ENCODE peak calls at places on chromosomes 7 and 10, in eight cellular contexts. E, Y, M, D, O, X, U and S are unnamed samples.

GRCh38 chr10:77974396-77975074 is 48.0 kb upstream of the DLG5 start:
- DNase-seq in E (no peak), Y (peak), M (peak), D (peak), O (peak), X (peak), U (no peak), S (peak)

GRCh38 chr10:79098596-79099015 is 29.8 kb downstream of the ZMIZ1 start:
- DNase-seq in E (no peak), Y (no peak), M (no peak), D (peak), O (no peak), X (no peak), U (no peak), S (no peak)

GRCh38 chr10:101906586-101907183 is 63.1 kb upstream of the KCNIP2 start:
- DNase-seq in E (no peak), Y (no peak), M (no peak), D (no peak), O (no peak), X (no peak), U (no peak), S (no peak)

GRCh38 chr7:92646966-92647625 is 56.9 kb upstream of the FAM133B start:
- DNase-seq in E (no peak), Y (no peak), M (no peak), D (no peak), O (no peak), X (no peak), U (no peak), S (no peak)

GRCh38 chr7:69953319-69954067 is 355.2 kb downstream of the AUTS2 start:
- DNase-seq in E (no peak), Y (no peak), M (no peak), D (no peak), O (no peak), X (no peak), U (no peak), S (no peak)

GRCh38 chr7:83704564-83704963 is 55.6 kb upstream of the SEMA3E start:
- DNase-seq in E (no peak), Y (no peak), M (no peak), D (no peak), O (no peak), X (no peak), U (no peak), S (no peak)

GRCh38 chr10:43287056-43288007 is 20.5 kb upstream of the RASGEF1A start:
- DNase-seq in E (no peak), Y (no peak), M (no peak), D (no peak), O (peak), X (no peak), U (no peak), S (peak)

GRCh38 chr7:16465469-16466086 is at the start of gene SOSTDC1:
- DNase-seq in E (no peak), Y (peak), M (no peak), D (peak), O (no peak), X (peak), U (no peak), S (peak)

GRCh38 chr10:129778571-129778970 is 185.5 kb downstream of the EBF3 start:
- DNase-seq in E (no peak), Y (no peak), M (no peak), D (no peak), O (no peak), X (no peak), U (no peak), S (no peak)

GRCh38 chr10:55742487-55742886 is 618.6 kb downstream of the ZWINT start:
- DNase-seq in E (no peak), Y (no peak), M (no peak), D (no peak), O (no peak), X (no peak), U (no peak), S (no peak)

GRCh38 chr10:31508234-31508633 is 189.2 kb downstream of the ZEB1 start:
- DNase-seq in E (no peak), Y (no peak), M (no peak), D (no peak), O (no peak), X (no peak), U (no peak), S (no peak)

GRCh38 chr10:131842351-131843088 is 58.3 kb upstream of the PPP2R2D start:
- DNase-seq in E (no peak), Y (no peak), M (no peak), D (no peak), O (no peak), X (no peak), U (no peak), S (no peak)

GRCh38 chr10:72243822-72244437 is 27.9 kb upstream of the ASCC1 start:
- DNase-seq in E (no peak), Y (peak), M (no peak), D (peak), O (peak), X (no peak), U (no peak), S (peak)

GRCh38 chr10:77715081-77715480 is 77.5 kb upstream of the KCNMA1 start:
- DNase-seq in E (no peak), Y (no peak), M (no peak), D (no peak), O (no peak), X (no peak), U (no peak), S (no peak)

GRCh38 chr10:8044908-8045727 is 9.4 kb upstream of the GATA3 start:
- DNase-seq in E (no peak), Y (no peak), M (no peak), D (no peak), O (no peak), X (no peak), U (no peak), S (no peak)

GRCh38 chr7:27147211-27148030 is at the start of gene HOXA6:
- DNase-seq in E (no peak), Y (no peak), M (no peak), D (peak), O (no peak), X (no peak), U (no peak), S (no peak)

GRCh38 chr7:45021604-45022296 is 21.7 kb downstream of the CCM2 start:
- DNase-seq in E (no peak), Y (no peak), M (no peak), D (peak), O (peak), X (no peak), U (no peak), S (peak)

GRCh38 chr10:32379950-32380547 is 33.1 kb upstream of the EPC1 start:
- DNase-seq in E (no peak), Y (no peak), M (no peak), D (no peak), O (no peak), X (no peak), U (no peak), S (no peak)

GRCh38 chr10:61974611-61975010 is 73.1 kb downstream of the ARID5B start:
- DNase-seq in E (peak), Y (peak), M (no peak), D (peak), O (peak), X (no peak), U (peak), S (peak)

GRCh38 chr7:138478499-138478908 is 18.4 kb downstream of the TRIM24 start:
- DNase-seq in E (no peak), Y (no peak), M (no peak), D (no peak), O (no peak), X (no peak), U (no peak), S (no peak)

GRCh38 chr10:118238573-118239240 is 103.4 kb downstream of the FAM204A start:
- DNase-seq in E (no peak), Y (peak), M (no peak), D (peak), O (peak), X (no peak), U (no peak), S (peak)

GRCh38 chr10:96093948-96094347 is 36.1 kb upstream of the ZNF518A start:
- DNase-seq in E (no peak), Y (no peak), M (no peak), D (no peak), O (no peak), X (no peak), U (no peak), S (no peak)

GRCh38 chr10:62804384-62805138 is at the start of gene ADO:
- DNase-seq in E (peak), Y (peak), M (peak), D (peak), O (peak), X (peak), U (no peak), S (peak)

GRCh38 chr10:124983321-124983720 is 41.4 kb downstream of the ZRANB1 start:
- DNase-seq in E (no peak), Y (no peak), M (no peak), D (peak), O (peak), X (no peak), U (no peak), S (no peak)

GRCh38 chr7:133853706-133854276 is 273.3 kb upstream of the LRGUK start:
- DNase-seq in E (peak), Y (peak), M (no peak), D (peak), O (peak), X (peak), U (no peak), S (peak)

GRCh38 chr7:33334349-33334748 is 205.0 kb downstream of the BBS9 start:
- DNase-seq in E (no peak), Y (peak), M (no peak), D (peak), O (peak), X (peak), U (no peak), S (peak)

GRCh38 chr10:14547826-14548225 is 217.1 kb upstream of the FRMD4A start:
- DNase-seq in E (no peak), Y (no peak), M (no peak), D (no peak), O (no peak), X (no peak), U (no peak), S (no peak)

GRCh38 chr7:2651336-2651735 is 19.6 kb downstream of the TTYH3 start:
- DNase-seq in E (no peak), Y (no peak), M (no peak), D (peak), O (peak), X (no peak), U (no peak), S (no peak)

GRCh38 chr10:78424721-78425120 is 391.1 kb downstream of the RPS24 start:
- DNase-seq in E (no peak), Y (no peak), M (no peak), D (no peak), O (peak), X (no peak), U (no peak), S (peak)

GRCh38 chr7:107045980-107046379 is 1.5 kb downstream of the PRKAR2B start:
- DNase-seq in E (no peak), Y (peak), M (no peak), D (peak), O (peak), X (no peak), U (no peak), S (peak)

GRCh38 chr7:127582361-127582760 is 3.0 kb downstream of the GCC1 start:
- DNase-seq in E (peak), Y (peak), M (no peak), D (no peak), O (peak), X (no peak), U (no peak), S (peak)

GRCh38 chr7:128112781-128113221 is 81.6 kb upstream of the LRRC4 start:
- DNase-seq in E (no peak), Y (no peak), M (no peak), D (no peak), O (no peak), X (no peak), U (no peak), S (no peak)

GRCh38 chr10:74988055-74988773 is 123.2 kb upstream of the SAMD8 start:
- DNase-seq in E (no peak), Y (peak), M (no peak), D (no peak), O (peak), X (no peak), U (no peak), S (no peak)

GRCh38 chr7:86469680-86470295 is 173.9 kb upstream of the GRM3 start:
- DNase-seq in E (peak), Y (peak), M (peak), D (peak), O (peak), X (peak), U (no peak), S (peak)

GRCh38 chr10:9305018-9305655 is 1250.6 kb downstream of the GATA3 start:
- DNase-seq in E (no peak), Y (peak), M (no peak), D (peak), O (peak), X (no peak), U (no peak), S (peak)

DNA sequence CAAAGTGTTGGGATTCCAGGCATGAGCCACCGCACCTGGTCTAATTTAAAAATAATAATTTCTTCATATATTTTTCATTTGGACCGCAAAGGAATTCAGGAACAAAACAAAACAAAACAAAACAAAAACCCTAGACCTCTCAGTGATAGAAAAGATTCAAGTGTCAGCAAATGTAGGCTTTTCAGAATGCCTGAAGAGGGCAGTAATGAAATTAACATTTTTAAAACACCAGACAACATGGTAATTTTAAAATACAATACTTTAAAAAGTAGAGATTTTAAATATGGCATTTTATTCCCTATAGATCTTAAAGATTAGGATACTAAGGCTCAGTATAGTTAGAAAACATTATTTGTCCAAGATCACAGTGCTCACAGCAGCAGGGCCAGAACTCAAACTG is 36.6 kb downstream of the DNMBP start:
- DNase-seq in E (no peak), Y (no peak), M (no peak), D (no peak), O (no peak), X (no peak), U (no peak), S (peak)
- TF ChIP-seq CTCF in E (no peak), Y (peak), M (peak), D (peak), O (peak), X (no peak), U (no peak), S (peak)

GRCh38 chr7:117672433-117672832 is 192.6 kb downstream of the CFTR start:
- DNase-seq in E (no peak), Y (no peak), M (no peak), D (no peak), O (no peak), X (no peak), U (no peak), S (no peak)

GRCh38 chr7:117674617-117675016 is 194.8 kb downstream of the CFTR start:
- DNase-seq in E (no peak), Y (no peak), M (no peak), D (no peak), O (no peak), X (peak), U (no peak), S (no peak)

GRCh38 chr7:117675519-117676137 is 195.8 kb downstream of the CFTR start:
- DNase-seq in E (no peak), Y (peak), M (no peak), D (no peak), O (no peak), X (no peak), U (no peak), S (no peak)

GRCh38 chr7:117673367-117673766 is 193.5 kb downstream of the CFTR start:
- DNase-seq in E (peak), Y (peak), M (peak), D (no peak), O (peak), X (peak), U (no peak), S (no peak)

DNA sequence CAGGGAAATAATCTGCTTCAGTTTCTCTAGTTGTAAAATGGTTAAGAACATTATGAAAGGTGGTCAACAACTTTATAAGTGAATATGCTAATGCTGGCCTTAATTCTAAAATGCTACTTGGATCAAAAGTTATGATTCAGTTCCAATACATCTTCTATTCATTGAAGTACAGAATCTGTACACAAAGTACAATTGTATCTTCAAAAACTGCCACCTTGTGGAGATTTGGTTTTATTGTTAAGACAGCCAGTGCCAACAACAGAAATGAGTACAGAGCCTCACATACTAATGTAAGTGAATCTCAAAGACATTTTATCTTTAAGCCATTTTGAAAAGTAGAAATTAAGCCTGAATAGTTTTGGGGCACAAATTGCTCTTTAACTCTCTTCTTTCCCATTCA is 194.0 kb downstream of the CFTR start:
- DNase-seq in E (no peak), Y (peak), M (no peak), D (peak), O (peak), X (no peak), U (no peak), S (peak)
- TF ChIP-seq CTCF in E (no peak), Y (peak), M (peak), D (peak), O (peak), X (no peak), U (no peak), S (peak)

DNA sequence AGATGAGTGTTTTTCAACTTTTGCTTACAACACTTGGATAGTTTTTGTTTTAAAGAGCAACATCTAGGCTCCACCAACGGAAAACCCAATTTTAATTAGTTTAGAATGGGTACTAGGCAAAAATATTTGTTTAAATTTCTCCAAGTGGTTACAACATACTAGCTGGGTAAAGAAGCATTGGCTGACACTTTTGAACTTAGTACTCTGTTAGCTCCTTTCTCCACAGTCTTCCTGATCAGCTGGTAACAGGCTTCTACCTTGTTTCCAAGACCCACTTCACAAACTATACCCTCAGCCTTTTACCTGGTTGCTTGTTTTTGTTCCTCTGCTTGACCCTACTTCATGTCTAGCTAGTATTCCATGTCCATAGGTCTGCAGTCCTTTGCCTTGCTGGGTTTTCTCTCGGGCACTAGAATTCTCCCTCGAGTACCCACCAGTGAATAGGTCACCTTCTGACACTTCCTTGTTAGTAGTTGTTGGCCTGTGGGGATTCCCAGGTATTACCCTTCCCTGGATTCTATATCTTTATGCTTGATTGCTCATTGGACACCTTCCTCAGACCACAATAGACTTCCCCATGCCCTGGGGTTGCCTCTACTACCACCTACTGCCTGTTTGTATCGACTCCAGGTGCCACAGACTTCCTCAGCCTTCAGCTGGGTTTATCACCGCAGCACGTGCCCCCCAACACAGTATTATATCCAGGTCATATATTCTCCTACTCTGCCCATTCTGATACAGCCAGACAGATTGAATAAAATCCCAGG is 42.0 kb downstream of the PRPS1L1 start:
- DNase-seq in E (no peak), Y (no peak), M (no peak), D (no peak), O (no peak), X (no peak), U (no peak), S (no peak)
- TF ChIP-seq CTCF in E (no peak), Y (no peak), M (no peak), D (no peak), O (no peak), X (peak), U (no peak), S (no peak)

GRCh38 chr10:111766464-111766863 is 417.1 kb downstream of the GPAM start:
- DNase-seq in E (no peak), Y (no peak), M (no peak), D (no peak), O (no peak), X (no peak), U (no peak), S (no peak)

GRCh38 chr10:111765216-111765615 is 418.3 kb downstream of the GPAM start:
- DNase-seq in E (no peak), Y (no peak), M (no peak), D (no peak), O (no peak), X (no peak), U (no peak), S (no peak)

GRCh38 chr10:111762114-111762513 is 421.5 kb downstream of the GPAM start:
- DNase-seq in E (no peak), Y (no peak), M (no peak), D (no peak), O (no peak), X (no peak), U (no peak), S (no peak)

GRCh38 chr10:111767661-111768060 is 415.9 kb downstream of the GPAM start:
- DNase-seq in E (no peak), Y (no peak), M (no peak), D (no peak), O (no peak), X (no peak), U (no peak), S (no peak)
- TF ChIP-seq CTCF in E (no peak), Y (no peak), M (no peak), D (no peak), O (no peak), X (no peak), U (no peak), S (no peak)

GRCh38 chr7:147182859-147183258 is 1066.3 kb downstream of the CNTNAP2 start:
- DNase-seq in E (no peak), Y (peak), M (no peak), D (no peak), O (peak), X (no peak), U (no peak), S (peak)
- TF ChIP-seq CTCF in E (no peak), Y (no peak), M (no peak), D (no peak), O (no peak), X (no peak), U (no peak), S (no peak)